ENCODE peak calls at places on chromosomes 12 and 14, in six cellular contexts. M is HEK293T; A is neural crest cell; D is stimulated activated CD4-positive, alpha-beta T cell treated with anti-CD3 and anti-CD28 coated beads, Interleukin-2, amount 100 ng/mL, for 24 hours; X is activated CD8-positive, alpha-beta T cell treated with anti-CD3 and anti-CD28 coated beads, Interleukin-2, amount 10 ng/mL, durations not matched to agents 7 days and 5 days; K is fibroblast of pulmonary artery. B is an unnamed sample.

GRCh38 chr12:120687570-120688289 is 781 bp downstream of the MLEC start:
- DNase-seq in M (no peak), A (no peak), D (peak; percentile 48), X (peak; percentile 59), K (no peak), B (peak; percentile 46)

GRCh38 chr14:62179367-62180018 is 417.3 kb downstream of the SNAPC1 start:
- DNase-seq in M (peak; percentile 66), A (peak; percentile 44), D (peak; percentile 28), X (peak; percentile 46), K (peak; percentile 94), B (peak; percentile 31)

GRCh38 chr12:92927436-92928116 is 1.5 kb downstream of the EEA1 start:
- DNase-seq in M (no peak), A (no peak), D (no peak), X (no peak), K (peak; percentile 89), B (no peak)

GRCh38 chr14:95620659-95621059 is 65.6 kb upstream of the TCL1B start:
- DNase-seq in M (no peak), A (no peak), D (peak; percentile 2), X (no peak), K (no peak), B (no peak)

GRCh38 chr12:65016881-65017650 is 104.0 kb downstream of the WIF1 start:
- DNase-seq in M (no peak), A (no peak), D (no peak), X (no peak), K (no peak), B (no peak)

GRCh38 chr12:127774828-127775227 is 492.1 kb upstream of the TMEM132C start:
- DNase-seq in M (no peak), A (no peak), D (no peak), X (no peak), K (no peak), B (no peak)

GRCh38 chr12:101642115-101643067 is 47.6 kb downstream of the MYBPC1 start:
- DNase-seq in M (peak; percentile 30), A (peak; percentile 16), D (peak; percentile 19), X (no peak), K (no peak), B (no peak)

GRCh38 chr12:95385246-95385645 is 88.7 kb upstream of the METAP2 start:
- DNase-seq in M (no peak), A (no peak), D (no peak), X (no peak), K (peak; percentile 60), B (no peak)

GRCh38 chr14:101781240-101782061 is 19.9 kb downstream of the PPP2R5C start:
- DNase-seq in M (no peak), A (no peak), D (peak; percentile 59), X (peak; percentile 49), K (no peak), B (peak; percentile 26)

GRCh38 chr14:75446447-75446846 is 18.6 kb downstream of the JDP2 start:
- DNase-seq in M (no peak), A (no peak), D (no peak), X (no peak), K (no peak), B (no peak)

GRCh38 chr12:51994959-51995358 is 11.8 kb upstream of the TAMALIN start:
- DNase-seq in M (no peak), A (no peak), D (no peak), X (no peak), K (no peak), B (no peak)

GRCh38 chr12:63844391-63845341 is at the start of gene SRGAP1:
- DNase-seq in M (peak; percentile 36), A (peak; percentile 48), D (no peak), X (peak; percentile 22), K (peak; percentile 91), B (no peak)

GRCh38 chr12:76144253-76144564 is 59.7 kb upstream of the NAP1L1 start:
- DNase-seq in M (no peak), A (no peak), D (peak; percentile 24), X (no peak), K (peak; percentile 74), B (no peak)

GRCh38 chr14:91968280-91968679 is 20.8 kb upstream of the FBLN5 start:
- DNase-seq in M (no peak), A (no peak), D (peak; percentile 21), X (peak; percentile 70), K (no peak), B (peak; percentile 40)

GRCh38 chr12:76927170-76927784 is 48.5 kb upstream of the CSRP2 start:
- DNase-seq in M (peak; percentile 60), A (peak; percentile 34), D (peak; percentile 55), X (peak; percentile 47), K (peak; percentile 56), B (peak; percentile 30)

GRCh38 chr14:72824051-72824450 is 69.8 kb downstream of the DPF3 start:
- DNase-seq in M (no peak), A (no peak), D (no peak), X (no peak), K (no peak), B (no peak)

GRCh38 chr12:59973515-59973914 is 377.7 kb downstream of the SLC16A7 start:
- DNase-seq in M (no peak), A (no peak), D (no peak), X (no peak), K (peak; percentile 11), B (no peak)

GRCh38 chr12:49058366-49059062 is 2.1 kb downstream of the KMT2D start:
- DNase-seq in M (no peak), A (no peak), D (no peak), X (no peak), K (no peak), B (no peak)

GRCh38 chr14:34436118-34436905 is 25.7 kb downstream of the SPTSSA start:
- DNase-seq in M (no peak), A (no peak), D (no peak), X (no peak), K (peak; percentile 65), B (no peak)

GRCh38 chr14:74176404-74176788 is 62.9 kb upstream of the VSX2 start:
- DNase-seq in M (no peak), A (no peak), D (no peak), X (no peak), K (peak; percentile 6), B (no peak)

GRCh38 chr14:101587403-101587998 is 26.2 kb downstream of the DIO3 start:
- DNase-seq in M (no peak), A (no peak), D (no peak), X (no peak), K (no peak), B (no peak)

GRCh38 chr12:56900583-56900982 is 33.6 kb downstream of the SDR9C7 start:
- DNase-seq in M (no peak), A (no peak), D (no peak), X (no peak), K (peak; percentile 21), B (no peak)

GRCh38 chr12:11695321-11695720 is 45.8 kb downstream of the ETV6 start:
- DNase-seq in M (no peak), A (no peak), D (no peak), X (no peak), K (peak; percentile 38), B (no peak)

GRCh38 chr12:31915442-31915841 is 43.8 kb upstream of the RESF1 start:
- DNase-seq in M (no peak), A (no peak), D (no peak), X (no peak), K (no peak), B (no peak)

GRCh38 chr12:55365086-55365485 is 2.3 kb downstream of the OR6C75 start:
- DNase-seq in M (no peak), A (no peak), D (no peak), X (no peak), K (no peak), B (no peak)

GRCh38 chr14:75875958-75876357 is 105.8 kb downstream of the TGFB3 start:
- DNase-seq in M (no peak), A (no peak), D (no peak), X (no peak), K (no peak), B (no peak)

GRCh38 chr14:94129758-94130414 is 482 bp upstream of the IFI27L2 start:
- DNase-seq in M (peak; percentile 53), A (peak; percentile 38), D (peak; percentile 35), X (peak; percentile 39), K (peak; percentile 48), B (peak; percentile 43)

GRCh38 chr12:48811454-48812090 is 6.7 kb upstream of the CACNB3 start:
- DNase-seq in M (no peak), A (no peak), D (no peak), X (no peak), K (no peak), B (no peak)